ENCODE peak calls at places on chromosomes 16 and 17, in five cellular contexts. One of them, this sample, is unnamed.

GRCh38 chr16:80804451-80805383 is at the start of gene CDYL2:
- DNase-seq in GM03348: peak
- DNase-seq in posterior cingulate gyrus: peak
- DNase-seq in right lobe of liver: peak
- DNase-seq in glutamatergic neuron: peak
- DNase-seq in this sample: peak

GRCh38 chr17:74972973-74973328 is 392 bp upstream of the HID1 start:
- DNase-seq in GM03348: no peak
- DNase-seq in posterior cingulate gyrus: no peak
- DNase-seq in right lobe of liver: no peak
- DNase-seq in glutamatergic neuron: no peak
- DNase-seq in this sample: no peak

GRCh38 chr17:11240841-11241610 is at the start of gene SHISA6:
- DNase-seq in GM03348: no peak
- DNase-seq in posterior cingulate gyrus: peak
- DNase-seq in right lobe of liver: no peak
- DNase-seq in glutamatergic neuron: peak
- DNase-seq in this sample: no peak

GRCh38 chr16:50478773-50479149 is 69.4 kb upstream of the NKD1 start:
- DNase-seq in GM03348: no peak
- DNase-seq in posterior cingulate gyrus: no peak
- DNase-seq in right lobe of liver: no peak
- DNase-seq in glutamatergic neuron: no peak
- DNase-seq in this sample: no peak

GRCh38 chr17:2174048-2174447 is 119.1 kb downstream of the HIC1 start:
- DNase-seq in GM03348: no peak
- DNase-seq in posterior cingulate gyrus: no peak
- DNase-seq in right lobe of liver: no peak
- DNase-seq in glutamatergic neuron: no peak
- DNase-seq in this sample: no peak

GRCh38 chr17:48052956-48053757 is 5.0 kb downstream of the NFE2L1 start:
- DNase-seq in GM03348: no peak
- DNase-seq in posterior cingulate gyrus: peak
- DNase-seq in right lobe of liver: peak
- DNase-seq in glutamatergic neuron: peak
- DNase-seq in this sample: no peak

GRCh38 chr17:14760719-14761425 is 460.0 kb downstream of the HS3ST3B1 start:
- DNase-seq in GM03348: peak
- DNase-seq in posterior cingulate gyrus: no peak
- DNase-seq in right lobe of liver: no peak
- DNase-seq in glutamatergic neuron: no peak
- DNase-seq in this sample: no peak

GRCh38 chr17:47792979-47793378 is 28.6 kb downstream of the OSBPL7 start:
- DNase-seq in GM03348: no peak
- DNase-seq in posterior cingulate gyrus: no peak
- DNase-seq in right lobe of liver: no peak
- DNase-seq in glutamatergic neuron: no peak
- DNase-seq in this sample: no peak

GRCh38 chr16:31200821-31201510 is 1.6 kb downstream of the PYCARD start:
- DNase-seq in GM03348: peak
- DNase-seq in posterior cingulate gyrus: no peak
- DNase-seq in right lobe of liver: no peak
- DNase-seq in glutamatergic neuron: peak
- DNase-seq in this sample: no peak

GRCh38 chr16:3609895-3610697 is 1.3 kb downstream of the SLX4 start:
- DNase-seq in GM03348: no peak
- DNase-seq in posterior cingulate gyrus: no peak
- DNase-seq in right lobe of liver: peak
- DNase-seq in glutamatergic neuron: no peak
- DNase-seq in this sample: no peak

GRCh38 chr17:43517615-43518386 is 28.3 kb downstream of the ETV4 start:
- DNase-seq in GM03348: peak
- DNase-seq in posterior cingulate gyrus: peak
- DNase-seq in right lobe of liver: no peak
- DNase-seq in glutamatergic neuron: no peak
- DNase-seq in this sample: no peak

GRCh38 chr17:17079336-17079735 is 37.1 kb downstream of the MPRIP start:
- DNase-seq in GM03348: no peak
- DNase-seq in posterior cingulate gyrus: no peak
- DNase-seq in right lobe of liver: peak
- DNase-seq in glutamatergic neuron: peak
- DNase-seq in this sample: peak

GRCh38 chr17:40541060-40541872 is 24.0 kb downstream of the CCR7 start:
- DNase-seq in GM03348: no peak
- DNase-seq in posterior cingulate gyrus: no peak
- DNase-seq in right lobe of liver: no peak
- DNase-seq in glutamatergic neuron: no peak
- DNase-seq in this sample: peak

GRCh38 chr16:51759999-51760398 is 608.9 kb upstream of the SALL1 start:
- DNase-seq in GM03348: no peak
- DNase-seq in posterior cingulate gyrus: no peak
- DNase-seq in right lobe of liver: no peak
- DNase-seq in glutamatergic neuron: no peak
- DNase-seq in this sample: no peak

GRCh38 chr16:10619271-10619849 is 39.0 kb upstream of the EMP2 start:
- DNase-seq in GM03348: no peak
- DNase-seq in posterior cingulate gyrus: no peak
- DNase-seq in right lobe of liver: no peak
- DNase-seq in glutamatergic neuron: peak
- DNase-seq in this sample: no peak

GRCh38 chr17:77498056-77498785 is 357.5 kb downstream of the SEC14L1 start:
- DNase-seq in GM03348: no peak
- DNase-seq in posterior cingulate gyrus: no peak
- DNase-seq in right lobe of liver: peak
- DNase-seq in glutamatergic neuron: no peak
- DNase-seq in this sample: peak

GRCh38 chr16:68005786-68006286 is 6.6 kb upstream of the DPEP2 start:
- DNase-seq in GM03348: no peak
- DNase-seq in posterior cingulate gyrus: no peak
- DNase-seq in right lobe of liver: no peak
- DNase-seq in glutamatergic neuron: no peak
- DNase-seq in this sample: no peak

GRCh38 chr17:82215095-82215971 is 2.7 kb upstream of the CCDC57 start:
- DNase-seq in GM03348: peak
- DNase-seq in posterior cingulate gyrus: no peak
- DNase-seq in right lobe of liver: peak
- DNase-seq in glutamatergic neuron: peak
- DNase-seq in this sample: no peak

GRCh38 chr17:49387374-49388289 is 25.6 kb upstream of the ZNF652 start:
- DNase-seq in GM03348: no peak
- DNase-seq in posterior cingulate gyrus: no peak
- DNase-seq in right lobe of liver: no peak
- DNase-seq in glutamatergic neuron: no peak
- DNase-seq in this sample: no peak

GRCh38 chr16:85988306-85988705 is 89.3 kb downstream of the IRF8 start:
- DNase-seq in GM03348: no peak
- DNase-seq in posterior cingulate gyrus: no peak
- DNase-seq in right lobe of liver: no peak
- DNase-seq in glutamatergic neuron: no peak
- DNase-seq in this sample: no peak

GRCh38 chr16:675884-676564 is 553 bp downstream of the RHBDL1 start:
- DNase-seq in GM03348: peak
- DNase-seq in posterior cingulate gyrus: no peak
- DNase-seq in right lobe of liver: no peak
- DNase-seq in glutamatergic neuron: no peak
- DNase-seq in this sample: no peak